ENCODE peak calls at places on chromosomes 16 and 17, in five cellular contexts. One of them, this sample, is unnamed.

GRCh38 chr16:86299882-86300490 is 210.3 kb upstream of the FOXF1 start:
- DNase-seq in OCI-LY7: no peak
- DNase-seq in colonic mucosa: no peak
- DNase-seq in CD8-positive, alpha-beta T cell: no peak
- DNase-seq in upper lobe of left lung: no peak
- DNase-seq in this sample: no peak

GRCh38 chr17:51496378-51496777 is 236.0 kb downstream of the UTP18 start:
- DNase-seq in OCI-LY7: no peak
- DNase-seq in colonic mucosa: no peak
- DNase-seq in CD8-positive, alpha-beta T cell: no peak
- DNase-seq in upper lobe of left lung: no peak
- DNase-seq in this sample: no peak

GRCh38 chr17:78356163-78356713 is 3.6 kb downstream of the SOCS3 start:
- DNase-seq in OCI-LY7: peak; percentile 92
- DNase-seq in colonic mucosa: peak; percentile 45
- DNase-seq in CD8-positive, alpha-beta T cell: peak; percentile 78
- DNase-seq in upper lobe of left lung: no peak
- DNase-seq in this sample: peak; percentile 80

GRCh38 chr16:49108611-49109010 is 173.0 kb downstream of the CBLN1 start:
- DNase-seq in OCI-LY7: no peak
- DNase-seq in colonic mucosa: no peak
- DNase-seq in CD8-positive, alpha-beta T cell: no peak
- DNase-seq in upper lobe of left lung: no peak
- DNase-seq in this sample: no peak

GRCh38 chr17:58330997-58331814 is 2.6 kb upstream of the TSPOAP1 start:
- DNase-seq in OCI-LY7: peak; percentile 83
- DNase-seq in colonic mucosa: peak; percentile 57
- DNase-seq in CD8-positive, alpha-beta T cell: peak; percentile 86
- DNase-seq in upper lobe of left lung: peak; percentile 86
- DNase-seq in this sample: no peak

GRCh38 chr17:77377836-77378235 is 237.1 kb downstream of the SEC14L1 start:
- DNase-seq in OCI-LY7: no peak
- DNase-seq in colonic mucosa: no peak
- DNase-seq in CD8-positive, alpha-beta T cell: no peak
- DNase-seq in upper lobe of left lung: no peak
- DNase-seq in this sample: no peak

GRCh38 chr17:57706761-57707160 is 38.3 kb downstream of the CCDC182 start:
- DNase-seq in OCI-LY7: no peak
- DNase-seq in colonic mucosa: no peak
- DNase-seq in CD8-positive, alpha-beta T cell: no peak
- DNase-seq in upper lobe of left lung: no peak
- DNase-seq in this sample: no peak

GRCh38 chr17:9606453-9606852 is 30.0 kb downstream of the CFAP52 start:
- DNase-seq in OCI-LY7: no peak
- DNase-seq in colonic mucosa: no peak
- DNase-seq in CD8-positive, alpha-beta T cell: no peak
- DNase-seq in upper lobe of left lung: no peak
- DNase-seq in this sample: no peak

GRCh38 chr16:32116080-32116479 is 137.0 kb upstream of the TP53TG3D start:
- DNase-seq in OCI-LY7: no peak
- DNase-seq in colonic mucosa: no peak
- DNase-seq in CD8-positive, alpha-beta T cell: peak; percentile 46
- DNase-seq in upper lobe of left lung: peak; percentile 75
- DNase-seq in this sample: no peak

GRCh38 chr17:30378191-30378796 is 433 bp upstream of the CPD start:
- DNase-seq in OCI-LY7: peak; percentile 5
- DNase-seq in colonic mucosa: peak; percentile 51
- DNase-seq in CD8-positive, alpha-beta T cell: peak; percentile 76
- DNase-seq in upper lobe of left lung: peak; percentile 87
- DNase-seq in this sample: no peak

GRCh38 chr16:71303938-71304337 is 14.7 kb upstream of the CMTR2 start:
- DNase-seq in OCI-LY7: no peak
- DNase-seq in colonic mucosa: no peak
- DNase-seq in CD8-positive, alpha-beta T cell: no peak
- DNase-seq in upper lobe of left lung: no peak
- DNase-seq in this sample: no peak

GRCh38 chr17:65519471-65519870 is 42.0 kb downstream of the AXIN2 start:
- DNase-seq in OCI-LY7: no peak
- DNase-seq in colonic mucosa: no peak
- DNase-seq in CD8-positive, alpha-beta T cell: no peak
- DNase-seq in upper lobe of left lung: no peak
- DNase-seq in this sample: no peak

GRCh38 chr16:22324787-22325597 is 27.8 kb downstream of the POLR3E start:
- DNase-seq in OCI-LY7: no peak
- DNase-seq in colonic mucosa: peak; percentile 13
- DNase-seq in CD8-positive, alpha-beta T cell: no peak
- DNase-seq in upper lobe of left lung: no peak
- DNase-seq in this sample: no peak

GRCh38 chr16:51149721-51150158 is 1.3 kb downstream of the SALL1 start:
- DNase-seq in OCI-LY7: no peak
- DNase-seq in colonic mucosa: no peak
- DNase-seq in CD8-positive, alpha-beta T cell: no peak
- DNase-seq in upper lobe of left lung: peak; percentile 63
- DNase-seq in this sample: no peak

GRCh38 chr17:50692448-50693040 is 15.2 kb downstream of the ANKRD40 start:
- DNase-seq in OCI-LY7: no peak
- DNase-seq in colonic mucosa: no peak
- DNase-seq in CD8-positive, alpha-beta T cell: no peak
- DNase-seq in upper lobe of left lung: no peak
- DNase-seq in this sample: no peak

GRCh38 chr17:36089888-36090836 is at the start of gene CCL3:
- DNase-seq in OCI-LY7: peak; percentile 51
- DNase-seq in colonic mucosa: no peak
- DNase-seq in CD8-positive, alpha-beta T cell: no peak
- DNase-seq in upper lobe of left lung: no peak
- DNase-seq in this sample: no peak

GRCh38 chr16:80932725-80933124 is 74.0 kb downstream of the CMC2 start:
- DNase-seq in OCI-LY7: no peak
- DNase-seq in colonic mucosa: peak; percentile 44
- DNase-seq in CD8-positive, alpha-beta T cell: no peak
- DNase-seq in upper lobe of left lung: no peak
- DNase-seq in this sample: peak; percentile 72

GRCh38 chr17:3590768-3591167 is 18.4 kb downstream of the TRPV1 start:
- DNase-seq in OCI-LY7: no peak
- DNase-seq in colonic mucosa: no peak
- DNase-seq in CD8-positive, alpha-beta T cell: no peak
- DNase-seq in upper lobe of left lung: peak; percentile 64
- DNase-seq in this sample: no peak

GRCh38 chr17:62062936-62063335 is 2.1 kb downstream of the MED13 start:
- DNase-seq in OCI-LY7: peak; percentile 42
- DNase-seq in colonic mucosa: no peak
- DNase-seq in CD8-positive, alpha-beta T cell: no peak
- DNase-seq in upper lobe of left lung: no peak
- DNase-seq in this sample: no peak

GRCh38 chr17:62058611-62059010 is 6.5 kb downstream of the MED13 start:
- DNase-seq in OCI-LY7: no peak
- DNase-seq in colonic mucosa: no peak
- DNase-seq in CD8-positive, alpha-beta T cell: no peak
- DNase-seq in upper lobe of left lung: no peak
- DNase-seq in this sample: no peak

GRCh38 chr17:62062313-62062712 is 2.8 kb downstream of the MED13 start:
- DNase-seq in OCI-LY7: no peak
- DNase-seq in colonic mucosa: no peak
- DNase-seq in CD8-positive, alpha-beta T cell: no peak
- DNase-seq in upper lobe of left lung: no peak
- DNase-seq in this sample: no peak

GRCh38 chr17:62057696-62058095 is 7.4 kb downstream of the MED13 start:
- DNase-seq in OCI-LY7: no peak
- DNase-seq in colonic mucosa: no peak
- DNase-seq in CD8-positive, alpha-beta T cell: no peak
- DNase-seq in upper lobe of left lung: no peak
- DNase-seq in this sample: no peak

DNA sequence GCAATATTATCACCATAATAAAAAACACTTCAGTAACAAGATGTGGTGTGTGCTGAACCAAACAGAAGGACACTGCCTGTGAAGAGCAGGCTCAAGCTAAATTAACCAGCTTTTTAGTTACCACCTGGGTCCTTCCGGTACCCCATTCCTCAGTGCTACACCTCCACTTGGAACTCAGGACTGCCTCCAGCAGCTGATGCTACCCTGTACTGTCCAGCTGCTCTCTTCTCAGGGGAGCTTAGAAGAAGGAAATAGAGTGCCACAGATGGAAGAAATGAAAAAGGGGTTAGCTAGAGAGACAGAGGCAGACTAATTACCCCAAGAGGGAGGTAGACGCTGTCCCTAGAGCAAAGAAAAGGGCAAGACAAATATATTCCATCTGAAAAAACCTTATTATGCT is 5.7 kb downstream of the MED13 start:
- DNase-seq in OCI-LY7: no peak
- DNase-seq in colonic mucosa: no peak
- DNase-seq in CD8-positive, alpha-beta T cell: no peak
- DNase-seq in upper lobe of left lung: no peak
- DNase-seq in this sample: no peak
- H3K4me3 ChIP-seq in OCI-LY7: no peak overlapping the region
- H3K4me3 ChIP-seq in colonic mucosa: no peak overlapping the region
- H3K4me3 ChIP-seq in CD8-positive, alpha-beta T cell: no peak overlapping the region
- H3K4me3 ChIP-seq in upper lobe of left lung: no peak overlapping the region
- H3K4me3 ChIP-seq in this sample: no peak overlapping the region

GRCh38 chr16:1961651-1962067 is 2.3 kb downstream of the NDUFB10 start:
- DNase-seq in OCI-LY7: peak; percentile 59
- DNase-seq in colonic mucosa: no peak
- DNase-seq in CD8-positive, alpha-beta T cell: no peak
- DNase-seq in upper lobe of left lung: no peak
- DNase-seq in this sample: no peak

GRCh38 chr16:1959269-1960039 is at the start of gene NDUFB10:
- DNase-seq in OCI-LY7: peak; percentile 93
- DNase-seq in colonic mucosa: peak; percentile 95
- DNase-seq in CD8-positive, alpha-beta T cell: peak; percentile 96
- DNase-seq in upper lobe of left lung: peak; percentile 99
- DNase-seq in this sample: peak; percentile 58

GRCh38 chr16:1958715-1959268 is 546 bp upstream of the NDUFB10 start:
- DNase-seq in OCI-LY7: no peak
- DNase-seq in colonic mucosa: no peak
- DNase-seq in CD8-positive, alpha-beta T cell: no peak
- DNase-seq in upper lobe of left lung: no peak
- DNase-seq in this sample: no peak

GRCh38 chr16:1964046-1964505 is 550 bp downstream of the RPS2 start:
- DNase-seq in OCI-LY7: peak; percentile 51
- DNase-seq in colonic mucosa: peak; percentile 40
- DNase-seq in CD8-positive, alpha-beta T cell: no peak
- DNase-seq in upper lobe of left lung: no peak
- DNase-seq in this sample: no peak

GRCh38 chr16:1960665-1961630 is 1.6 kb downstream of the NDUFB10 start:
- DNase-seq in OCI-LY7: peak; percentile 69
- DNase-seq in colonic mucosa: no peak
- DNase-seq in CD8-positive, alpha-beta T cell: peak; percentile 59
- DNase-seq in upper lobe of left lung: no peak
- DNase-seq in this sample: no peak
- H3K4me3 ChIP-seq in OCI-LY7: peak overlapping the region; percentile 82
- H3K4me3 ChIP-seq in colonic mucosa: no peak overlapping the region
- H3K4me3 ChIP-seq in CD8-positive, alpha-beta T cell: peak overlapping the region; percentile 95
- H3K4me3 ChIP-seq in upper lobe of left lung: peak overlapping the region; percentile 94
- H3K4me3 ChIP-seq in this sample: peak overlapping the region; percentile 87

GRCh38 chr17:40645291-40645690 is 2.3 kb downstream of the SMARCE1 start:
- DNase-seq in OCI-LY7: peak; percentile 42
- DNase-seq in colonic mucosa: no peak
- DNase-seq in CD8-positive, alpha-beta T cell: no peak
- DNase-seq in upper lobe of left lung: no peak
- DNase-seq in this sample: no peak
- H3K4me3 ChIP-seq in OCI-LY7: peak overlapping the region; percentile 90
- H3K4me3 ChIP-seq in colonic mucosa: no peak overlapping the region
- H3K4me3 ChIP-seq in CD8-positive, alpha-beta T cell: no peak overlapping the region
- H3K4me3 ChIP-seq in upper lobe of left lung: no peak overlapping the region
- H3K4me3 ChIP-seq in this sample: no peak overlapping the region

GRCh38 chr17:47846741-47847340 is 4.1 kb downstream of the SP6 start:
- DNase-seq in OCI-LY7: no peak
- DNase-seq in colonic mucosa: no peak
- DNase-seq in CD8-positive, alpha-beta T cell: no peak
- DNase-seq in upper lobe of left lung: peak; percentile 84
- DNase-seq in this sample: no peak
- H3K4me3 ChIP-seq in OCI-LY7: no peak overlapping the region
- H3K4me3 ChIP-seq in colonic mucosa: no peak overlapping the region
- H3K4me3 ChIP-seq in CD8-positive, alpha-beta T cell: no peak overlapping the region
- H3K4me3 ChIP-seq in upper lobe of left lung: no peak overlapping the region
- H3K4me3 ChIP-seq in this sample: peak overlapping the region; percentile 25

GRCh38 chr17:44069974-44070454 is 521 bp upstream of the G6PC3 start:
- DNase-seq in OCI-LY7: peak; percentile 12
- DNase-seq in colonic mucosa: no peak
- DNase-seq in CD8-positive, alpha-beta T cell: no peak
- DNase-seq in upper lobe of left lung: no peak
- DNase-seq in this sample: no peak
- H3K4me3 ChIP-seq in OCI-LY7: peak overlapping the region; percentile 76
- H3K4me3 ChIP-seq in colonic mucosa: peak overlapping the region; percentile 71
- H3K4me3 ChIP-seq in CD8-positive, alpha-beta T cell: peak overlapping the region; percentile 84
- H3K4me3 ChIP-seq in upper lobe of left lung: peak overlapping the region; percentile 82
- H3K4me3 ChIP-seq in this sample: peak overlapping the region; percentile 74

GRCh38 chr16:87778830-87779579 is 13.2 kb upstream of the KLHDC4 start:
- DNase-seq in OCI-LY7: peak; percentile 100
- DNase-seq in colonic mucosa: peak; percentile 92
- DNase-seq in CD8-positive, alpha-beta T cell: peak; percentile 97
- DNase-seq in upper lobe of left lung: peak; percentile 99
- DNase-seq in this sample: peak; percentile 81

GRCh38 chr16:87780385-87780989 is 14.7 kb upstream of the KLHDC4 start:
- DNase-seq in OCI-LY7: peak; percentile 79
- DNase-seq in colonic mucosa: peak; percentile 33
- DNase-seq in CD8-positive, alpha-beta T cell: peak; percentile 62
- DNase-seq in upper lobe of left lung: no peak
- DNase-seq in this sample: no peak

GRCh38 chr16:87778476-87778829 is 12.7 kb upstream of the KLHDC4 start:
- DNase-seq in OCI-LY7: peak; percentile 64
- DNase-seq in colonic mucosa: no peak
- DNase-seq in CD8-positive, alpha-beta T cell: no peak
- DNase-seq in upper lobe of left lung: no peak
- DNase-seq in this sample: no peak
- H3K4me3 ChIP-seq in OCI-LY7: peak overlapping the region; percentile 71
- H3K4me3 ChIP-seq in colonic mucosa: no peak overlapping the region
- H3K4me3 ChIP-seq in CD8-positive, alpha-beta T cell: no peak overlapping the region
- H3K4me3 ChIP-seq in upper lobe of left lung: no peak overlapping the region
- H3K4me3 ChIP-seq in this sample: no peak overlapping the region

This sample was measured in skeletal muscle cell.